ENCODE peak calls at places on chromosome 9, in nine cellular contexts. One of them, this sample, is unnamed.

GRCh38 chr9:113583511-113584470 is 120.3 kb downstream of the RGS3 start:
- DNase-seq in mucosa of descending colon: no peak
- DNase-seq in ovary: no peak
- DNase-seq in astrocyte: no peak
- DNase-seq in fibroblast of lung: no peak
- DNase-seq in natural killer cell: no peak
- DNase-seq in type B pancreatic cell: no peak
- DNase-seq in fibroblast of mammary gland: no peak
- DNase-seq in nephron progenitor cell: no peak
- DNase-seq in this sample: no peak

GRCh38 chr9:93126825-93127368 is 7.2 kb downstream of the NINJ1 start:
- DNase-seq in natural killer cell: peak; percentile 15
- DNase-seq in type B pancreatic cell: no peak
- DNase-seq in fibroblast of mammary gland: no peak
- DNase-seq in mucosa of descending colon: no peak
- DNase-seq in fibroblast of lung: peak; percentile 15
- DNase-seq in ovary: peak; percentile 55
- DNase-seq in astrocyte: no peak
- DNase-seq in nephron progenitor cell: peak; percentile 51
- DNase-seq in this sample: no peak

GRCh38 chr9:137688261-137688660 is 69.5 kb downstream of the EHMT1 start:
- DNase-seq in ovary: no peak
- DNase-seq in nephron progenitor cell: no peak
- DNase-seq in natural killer cell: no peak
- DNase-seq in fibroblast of mammary gland: no peak
- DNase-seq in mucosa of descending colon: no peak
- DNase-seq in type B pancreatic cell: no peak
- DNase-seq in fibroblast of lung: no peak
- DNase-seq in astrocyte: no peak
- DNase-seq in this sample: no peak

GRCh38 chr9:131396626-131397025 is 2.7 kb downstream of the PRRC2B start:
- DNase-seq in fibroblast of lung: no peak
- DNase-seq in astrocyte: no peak
- DNase-seq in nephron progenitor cell: no peak
- DNase-seq in ovary: no peak
- DNase-seq in fibroblast of mammary gland: no peak
- DNase-seq in natural killer cell: no peak
- DNase-seq in type B pancreatic cell: no peak
- DNase-seq in mucosa of descending colon: no peak
- DNase-seq in this sample: no peak

GRCh38 chr9:108850293-108850897 is 5.4 kb downstream of the ACTL7B start:
- DNase-seq in natural killer cell: no peak
- DNase-seq in astrocyte: peak; percentile 4
- DNase-seq in fibroblast of mammary gland: peak; percentile 45
- DNase-seq in mucosa of descending colon: no peak
- DNase-seq in nephron progenitor cell: no peak
- DNase-seq in ovary: no peak
- DNase-seq in type B pancreatic cell: no peak
- DNase-seq in fibroblast of lung: peak; percentile 23
- DNase-seq in this sample: no peak

GRCh38 chr9:69671904-69672827 is at the start of gene APBA1:
- DNase-seq in mucosa of descending colon: peak; percentile 69
- DNase-seq in nephron progenitor cell: peak; percentile 78
- DNase-seq in fibroblast of lung: peak; percentile 70
- DNase-seq in ovary: peak; percentile 82
- DNase-seq in type B pancreatic cell: peak; percentile 76
- DNase-seq in natural killer cell: peak; percentile 30
- DNase-seq in fibroblast of mammary gland: peak; percentile 33
- DNase-seq in astrocyte: peak; percentile 46
- DNase-seq in this sample: peak; percentile 27

GRCh38 chr9:105401651-105402050 is 46.2 kb upstream of the FSD1L start:
- DNase-seq in fibroblast of lung: peak; percentile 37
- DNase-seq in astrocyte: peak; percentile 24
- DNase-seq in fibroblast of mammary gland: peak; percentile 45
- DNase-seq in nephron progenitor cell: no peak
- DNase-seq in mucosa of descending colon: no peak
- DNase-seq in natural killer cell: no peak
- DNase-seq in ovary: no peak
- DNase-seq in type B pancreatic cell: no peak
- DNase-seq in this sample: no peak

GRCh38 chr9:5799314-5799713 is 33.6 kb downstream of the ERMP1 start:
- DNase-seq in mucosa of descending colon: peak; percentile 43
- DNase-seq in natural killer cell: no peak
- DNase-seq in fibroblast of mammary gland: peak; percentile 57
- DNase-seq in nephron progenitor cell: no peak
- DNase-seq in ovary: no peak
- DNase-seq in astrocyte: peak; percentile 23
- DNase-seq in type B pancreatic cell: no peak
- DNase-seq in fibroblast of lung: peak; percentile 41
- DNase-seq in this sample: no peak

GRCh38 chr9:37839491-37840461 is 39.2 kb downstream of the DCAF10 start:
- DNase-seq in type B pancreatic cell: no peak
- DNase-seq in astrocyte: no peak
- DNase-seq in fibroblast of lung: peak; percentile 12
- DNase-seq in natural killer cell: no peak
- DNase-seq in fibroblast of mammary gland: peak; percentile 12
- DNase-seq in nephron progenitor cell: no peak
- DNase-seq in ovary: no peak
- DNase-seq in mucosa of descending colon: no peak
- DNase-seq in this sample: no peak

GRCh38 chr9:35085078-35085477 is 5.3 kb upstream of the FANCG start:
- DNase-seq in fibroblast of lung: no peak
- DNase-seq in ovary: no peak
- DNase-seq in natural killer cell: no peak
- DNase-seq in type B pancreatic cell: no peak
- DNase-seq in astrocyte: no peak
- DNase-seq in mucosa of descending colon: no peak
- DNase-seq in nephron progenitor cell: no peak
- DNase-seq in fibroblast of mammary gland: peak; percentile 33
- DNase-seq in this sample: no peak

GRCh38 chr9:107390319-107390718 is 99.2 kb downstream of the KLF4 start:
- DNase-seq in type B pancreatic cell: no peak
- DNase-seq in nephron progenitor cell: no peak
- DNase-seq in ovary: no peak
- DNase-seq in astrocyte: no peak
- DNase-seq in natural killer cell: no peak
- DNase-seq in fibroblast of mammary gland: peak; percentile 28
- DNase-seq in fibroblast of lung: no peak
- DNase-seq in mucosa of descending colon: no peak
- DNase-seq in this sample: no peak

GRCh38 chr9:71642043-71642442 is 126.3 kb downstream of the CEMIP2 start:
- DNase-seq in astrocyte: no peak
- DNase-seq in mucosa of descending colon: no peak
- DNase-seq in type B pancreatic cell: no peak
- DNase-seq in natural killer cell: no peak
- DNase-seq in fibroblast of lung: no peak
- DNase-seq in nephron progenitor cell: no peak
- DNase-seq in ovary: no peak
- DNase-seq in fibroblast of mammary gland: no peak
- DNase-seq in this sample: no peak

GRCh38 chr9:134987376-134987775 is 69.7 kb upstream of the FCN1 start:
- DNase-seq in type B pancreatic cell: no peak
- DNase-seq in fibroblast of mammary gland: no peak
- DNase-seq in natural killer cell: no peak
- DNase-seq in mucosa of descending colon: no peak
- DNase-seq in astrocyte: no peak
- DNase-seq in ovary: no peak
- DNase-seq in fibroblast of lung: no peak
- DNase-seq in nephron progenitor cell: no peak
- DNase-seq in this sample: no peak

GRCh38 chr9:91611582-91611981 is 187.9 kb upstream of the NFIL3 start:
- DNase-seq in fibroblast of mammary gland: peak; percentile 31
- DNase-seq in mucosa of descending colon: no peak
- DNase-seq in nephron progenitor cell: no peak
- DNase-seq in fibroblast of lung: peak; percentile 40
- DNase-seq in natural killer cell: no peak
- DNase-seq in astrocyte: peak; percentile 20
- DNase-seq in ovary: no peak
- DNase-seq in type B pancreatic cell: no peak
- DNase-seq in this sample: no peak

GRCh38 chr9:2621678-2622360 is at the start of gene VLDLR:
- DNase-seq in nephron progenitor cell: peak; percentile 79
- DNase-seq in fibroblast of lung: peak; percentile 20
- DNase-seq in ovary: peak; percentile 86
- DNase-seq in natural killer cell: peak; percentile 26
- DNase-seq in astrocyte: no peak
- DNase-seq in mucosa of descending colon: peak; percentile 58
- DNase-seq in type B pancreatic cell: peak; percentile 73
- DNase-seq in fibroblast of mammary gland: no peak
- DNase-seq in this sample: peak; percentile 34

GRCh38 chr9:91086657-91087563 is 274.8 kb downstream of the AUH start:
- DNase-seq in ovary: no peak
- DNase-seq in nephron progenitor cell: no peak
- DNase-seq in astrocyte: no peak
- DNase-seq in mucosa of descending colon: no peak
- DNase-seq in fibroblast of lung: no peak
- DNase-seq in type B pancreatic cell: no peak
- DNase-seq in fibroblast of mammary gland: no peak
- DNase-seq in natural killer cell: no peak
- DNase-seq in this sample: no peak

GRCh38 chr9:138118601-138119071 is 241.1 kb downstream of the CACNA1B start:
- DNase-seq in natural killer cell: no peak
- DNase-seq in ovary: no peak
- DNase-seq in astrocyte: no peak
- DNase-seq in fibroblast of mammary gland: no peak
- DNase-seq in fibroblast of lung: no peak
- DNase-seq in mucosa of descending colon: no peak
- DNase-seq in nephron progenitor cell: no peak
- DNase-seq in type B pancreatic cell: no peak
- DNase-seq in this sample: no peak

GRCh38 chr9:127788337-127789011 is 2.6 kb downstream of the CDK9 start:
- DNase-seq in fibroblast of lung: no peak
- DNase-seq in natural killer cell: no peak
- DNase-seq in ovary: no peak
- DNase-seq in mucosa of descending colon: no peak
- DNase-seq in type B pancreatic cell: no peak
- DNase-seq in astrocyte: no peak
- DNase-seq in fibroblast of mammary gland: no peak
- DNase-seq in nephron progenitor cell: no peak
- DNase-seq in this sample: no peak

GRCh38 chr9:127786773-127787123 is 914 bp downstream of the CDK9 start:
- DNase-seq in type B pancreatic cell: no peak
- DNase-seq in ovary: no peak
- DNase-seq in mucosa of descending colon: peak; percentile 32
- DNase-seq in fibroblast of mammary gland: peak; percentile 28
- DNase-seq in nephron progenitor cell: no peak
- DNase-seq in fibroblast of lung: no peak
- DNase-seq in astrocyte: no peak
- DNase-seq in natural killer cell: no peak
- DNase-seq in this sample: no peak

GRCh38 chr9:127785023-127785932 is 556 bp upstream of the CDK9 start:
- DNase-seq in ovary: peak; percentile 91
- DNase-seq in mucosa of descending colon: peak; percentile 88
- DNase-seq in fibroblast of mammary gland: peak; percentile 61
- DNase-seq in type B pancreatic cell: peak; percentile 94
- DNase-seq in astrocyte: no peak
- DNase-seq in nephron progenitor cell: peak; percentile 89
- DNase-seq in natural killer cell: peak; percentile 91
- DNase-seq in fibroblast of lung: peak; percentile 67
- DNase-seq in this sample: peak; percentile 90

GRCh38 chr9:127783644-127784043 is 2.2 kb upstream of the CDK9 start:
- DNase-seq in type B pancreatic cell: no peak
- DNase-seq in natural killer cell: no peak
- DNase-seq in mucosa of descending colon: no peak
- DNase-seq in fibroblast of mammary gland: no peak
- DNase-seq in fibroblast of lung: no peak
- DNase-seq in astrocyte: no peak
- DNase-seq in nephron progenitor cell: no peak
- DNase-seq in ovary: no peak
- DNase-seq in this sample: no peak

GRCh38 chr9:127785933-127786772 is at the start of gene CDK9:
- DNase-seq in ovary: peak; percentile 93
- DNase-seq in nephron progenitor cell: peak; percentile 96
- DNase-seq in natural killer cell: peak; percentile 96
- DNase-seq in mucosa of descending colon: peak; percentile 92
- DNase-seq in astrocyte: peak; percentile 70
- DNase-seq in fibroblast of mammary gland: peak; percentile 78
- DNase-seq in type B pancreatic cell: peak; percentile 96
- DNase-seq in fibroblast of lung: peak; percentile 85
- DNase-seq in this sample: peak; percentile 88
- TF ChIP-seq CTCF in ovary: no peak
- TF ChIP-seq CTCF in nephron progenitor cell: no peak
- TF ChIP-seq CTCF in natural killer cell: no peak
- TF ChIP-seq CTCF in mucosa of descending colon: no peak
- TF ChIP-seq CTCF in astrocyte: no peak
- TF ChIP-seq CTCF in fibroblast of mammary gland: no peak
- TF ChIP-seq CTCF in type B pancreatic cell: no peak
- TF ChIP-seq CTCF in fibroblast of lung: no peak
- TF ChIP-seq CTCF in this sample: no peak

DNA sequence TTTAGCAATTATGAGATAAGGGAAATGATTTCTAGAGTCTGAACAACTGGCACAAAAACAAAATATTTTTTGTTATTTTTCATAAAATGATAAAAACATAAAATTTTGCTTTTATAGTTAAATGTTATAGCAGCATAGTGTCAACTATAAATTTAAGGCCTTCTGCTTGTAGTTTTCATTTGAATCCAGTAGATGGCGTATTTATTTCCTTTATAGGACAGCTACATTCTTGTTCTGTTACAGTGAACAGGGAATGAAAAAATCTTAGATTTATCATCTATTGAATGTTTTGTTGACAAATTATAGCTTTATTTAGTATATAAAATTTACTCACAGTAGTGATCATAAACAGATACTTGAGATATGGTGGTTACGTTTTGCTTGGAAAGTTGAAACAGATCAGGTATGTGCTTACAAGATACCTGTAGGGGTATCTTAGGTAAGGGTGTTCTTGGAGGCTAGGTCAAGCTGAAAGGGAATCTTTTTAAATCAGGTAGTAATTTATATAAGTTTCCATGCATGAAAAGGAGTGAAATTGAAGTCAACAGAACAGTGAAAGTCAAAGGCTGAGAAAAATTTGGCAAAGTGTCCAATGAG is 239.3 kb upstream of the GRIN3A start:
- DNase-seq in nephron progenitor cell: no peak
- DNase-seq in astrocyte: no peak
- DNase-seq in fibroblast of lung: peak; percentile 11
- DNase-seq in ovary: no peak
- DNase-seq in fibroblast of mammary gland: peak; percentile 43
- DNase-seq in mucosa of descending colon: no peak
- DNase-seq in natural killer cell: no peak
- DNase-seq in type B pancreatic cell: no peak
- DNase-seq in this sample: no peak
- TF ChIP-seq CTCF in nephron progenitor cell: peak; percentile 84
- TF ChIP-seq CTCF in astrocyte: peak; percentile 55
- TF ChIP-seq CTCF in fibroblast of lung: no peak
- TF ChIP-seq CTCF in ovary: no peak
- TF ChIP-seq CTCF in fibroblast of mammary gland: peak; percentile 64
- TF ChIP-seq CTCF in mucosa of descending colon: peak; percentile 37
- TF ChIP-seq CTCF in natural killer cell: no peak
- TF ChIP-seq CTCF in type B pancreatic cell: peak; percentile 90
- TF ChIP-seq CTCF in this sample: peak; percentile 79

GRCh38 chr9:77841739-77842386 is 189.7 kb downstream of the GNAQ start:
- DNase-seq in mucosa of descending colon: no peak
- DNase-seq in type B pancreatic cell: no peak
- DNase-seq in ovary: no peak
- DNase-seq in natural killer cell: no peak
- DNase-seq in fibroblast of mammary gland: no peak
- DNase-seq in fibroblast of lung: no peak
- DNase-seq in astrocyte: no peak
- DNase-seq in nephron progenitor cell: no peak
- DNase-seq in this sample: no peak
- TF ChIP-seq CTCF in mucosa of descending colon: no peak
- TF ChIP-seq CTCF in type B pancreatic cell: peak; percentile 30
- TF ChIP-seq CTCF in ovary: no peak
- TF ChIP-seq CTCF in natural killer cell: peak; percentile 25
- TF ChIP-seq CTCF in fibroblast of mammary gland: peak; percentile 40
- TF ChIP-seq CTCF in fibroblast of lung: peak; percentile 25
- TF ChIP-seq CTCF in astrocyte: peak; percentile 24
- TF ChIP-seq CTCF in nephron progenitor cell: no peak
- TF ChIP-seq CTCF in this sample: no peak

GRCh38 chr9:94166237-94167054 is 82.2 kb downstream of the PTPDC1 start:
- DNase-seq in fibroblast of lung: peak; percentile 99
- DNase-seq in fibroblast of mammary gland: peak; percentile 99
- DNase-seq in ovary: peak; percentile 99
- DNase-seq in natural killer cell: peak; percentile 89
- DNase-seq in nephron progenitor cell: peak; percentile 96
- DNase-seq in mucosa of descending colon: peak; percentile 99
- DNase-seq in astrocyte: peak; percentile 97
- DNase-seq in type B pancreatic cell: peak; percentile 97
- DNase-seq in this sample: peak; percentile 94
- TF ChIP-seq CTCF in fibroblast of lung: peak; percentile 9
- TF ChIP-seq CTCF in fibroblast of mammary gland: no peak
- TF ChIP-seq CTCF in ovary: no peak
- TF ChIP-seq CTCF in natural killer cell: no peak
- TF ChIP-seq CTCF in nephron progenitor cell: no peak
- TF ChIP-seq CTCF in mucosa of descending colon: no peak
- TF ChIP-seq CTCF in astrocyte: no peak
- TF ChIP-seq CTCF in type B pancreatic cell: no peak
- TF ChIP-seq CTCF in this sample: peak; percentile 27